ENCODE peak calls at places on chromosome 19, in eight cellular contexts. C is effector CD4-positive, alpha-beta T cell; V is ACHN; K is ascending aorta; Y is activated CD4-positive, alpha-beta T cell treated with anti-CD3 and anti-CD28 coated beads, Interleukin-2, amount 50 U/mL, for 48 hours; D is NCI-H510A; O is GM23248; L is HAP-1. M is an unnamed sample.

GRCh38 chr19:10402441-10403038 is 802 bp downstream of the CDC37 start:
- DNase-seq in Y (no peak), O (peak), V (peak), D (no peak), C (no peak), K (no peak), L (peak), M (no peak)

GRCh38 chr19:47097396-47098217 is 16.0 kb downstream of the ZC3H4 start:
- DNase-seq in L (no peak), K (peak), V (no peak), O (peak), Y (no peak), D (no peak), C (no peak), M (no peak)

GRCh38 chr19:45630463-45630862 is 8.7 kb downstream of the EML2 start:
- DNase-seq in V (peak), D (no peak), O (peak), L (peak), Y (peak), C (no peak), K (no peak), M (no peak)

GRCh38 chr19:30069535-30070197 is 127.6 kb downstream of the URI1 start:
- DNase-seq in Y (no peak), O (no peak), D (no peak), C (no peak), L (no peak), V (no peak), K (peak), M (peak)

GRCh38 chr19:45440873-45441654 is 17.3 kb upstream of the ERCC1 start:
- DNase-seq in D (no peak), K (no peak), C (no peak), L (peak), V (peak), O (peak), Y (no peak), M (no peak)

GRCh38 chr19:34588249-34588648 is 88.7 kb downstream of the SCGB2B2 start:
- DNase-seq in C (no peak), L (no peak), V (no peak), O (no peak), Y (no peak), D (no peak), K (no peak), M (no peak)

GRCh38 chr19:47099576-47100050 is 14.0 kb downstream of the ZC3H4 start:
- DNase-seq in V (no peak), C (no peak), L (no peak), D (no peak), Y (no peak), K (no peak), O (no peak), M (no peak)

GRCh38 chr19:16518483-16519229 is 22.5 kb downstream of the C19orf44 start:
- DNase-seq in C (no peak), O (no peak), K (no peak), D (no peak), L (no peak), V (no peak), Y (no peak), M (no peak)

GRCh38 chr19:50607388-50607787 is 32.3 kb downstream of the SYT3 start:
- DNase-seq in V (no peak), D (no peak), C (no peak), L (no peak), Y (no peak), K (no peak), O (no peak), M (no peak)

GRCh38 chr19:30498707-30499106 is 126.5 kb downstream of the ZNF536 start:
- DNase-seq in O (peak), Y (no peak), K (no peak), C (no peak), L (no peak), D (no peak), V (no peak), M (no peak)

GRCh38 chr19:51274371-51274770 is 23.5 kb downstream of the SIGLECL1 start:
- DNase-seq in C (no peak), Y (no peak), D (no peak), K (no peak), V (no peak), L (no peak), O (no peak), M (no peak)

GRCh38 chr19:34319230-34319585 is 45.8 kb upstream of the GPI start:
- DNase-seq in O (no peak), V (no peak), D (no peak), L (no peak), K (no peak), Y (no peak), C (no peak), M (no peak)

GRCh38 chr19:53870485-53870844 is 2.8 kb downstream of the MYADM start:
- DNase-seq in V (no peak), L (no peak), Y (no peak), D (no peak), C (no peak), O (no peak), K (no peak), M (no peak)

GRCh38 chr19:57687363-57688010 is 5.7 kb downstream of the ZNF551 start:
- DNase-seq in L (no peak), K (no peak), Y (no peak), O (no peak), C (no peak), D (no peak), V (no peak), M (no peak)

GRCh38 chr19:45607071-45608029 is 5.3 kb upstream of the GPR4 start:
- DNase-seq in Y (peak), L (peak), O (peak), V (peak), C (peak), K (peak), D (peak), M (no peak)